ENCODE peak calls at places on chromosomes 7 and 10, in seven cellular contexts. S, N, V, K, W, O and A are unnamed samples.

GRCh38 chr10:43680035-43680434 is 31.4 kb upstream of the ZNF32 start:
- DNase-seq in V (no peak), K (no peak), W (no peak), N (peak; percentile 53), S (no peak), O (no peak), A (no peak)

GRCh38 chr7:18019562-18019961 is 8.1 kb downstream of the PRPS1L1 start:
- DNase-seq in W (no peak), S (no peak), V (no peak), N (peak; percentile 77), O (no peak), K (peak; percentile 76), A (peak; percentile 16)

GRCh38 chr7:66859794-66860645 is 61.0 kb upstream of the TMEM248 start:
- DNase-seq in V (no peak), O (peak; percentile 26), S (no peak), K (no peak), W (peak; percentile 92), N (no peak), A (no peak)

GRCh38 chr10:130775311-130775710 is 536.2 kb downstream of the TCERG1L start:
- DNase-seq in N (no peak), W (no peak), K (no peak), S (no peak), V (no peak), O (no peak), A (no peak)

GRCh38 chr7:139075031-139075652 is 34.4 kb downstream of the ZC3HAV1 start:
- DNase-seq in K (peak; percentile 61), O (peak; percentile 93), W (peak; percentile 90), V (peak; percentile 80), S (peak; percentile 91), N (peak; percentile 83), A (peak; percentile 56)

GRCh38 chr10:95242581-95243317 is 48.1 kb downstream of the PDLIM1 start:
- DNase-seq in V (peak; percentile 69), K (no peak), W (peak; percentile 35), N (peak; percentile 73), S (peak; percentile 59), O (peak; percentile 86), A (no peak)

GRCh38 chr10:103854265-103854686 is 1.1 kb downstream of the SH3PXD2A start:
- DNase-seq in W (no peak), S (no peak), K (no peak), N (no peak), V (no peak), O (peak; percentile 69), A (no peak)

GRCh38 chr7:69770613-69771012 is 172.3 kb downstream of the AUTS2 start:
- DNase-seq in V (peak; percentile 82), S (peak; percentile 77), N (no peak), W (no peak), K (no peak), O (no peak), A (no peak)

GRCh38 chr10:34364253-34365037 is 450.7 kb downstream of the PARD3 start:
- DNase-seq in N (peak; percentile 76), S (no peak), V (no peak), W (no peak), K (no peak), O (no peak), A (no peak)

GRCh38 chr10:104257235-104257634 is 2.5 kb downstream of the GSTO1 start:
- DNase-seq in N (no peak), V (no peak), S (no peak), W (no peak), O (no peak), K (no peak), A (no peak)

GRCh38 chr7:40194743-40195142 is 59.9 kb downstream of the SUGCT start:
- DNase-seq in K (no peak), W (no peak), V (no peak), O (no peak), S (no peak), N (no peak), A (no peak)

GRCh38 chr7:41007351-41007751 is 695.5 kb downstream of the INHBA start:
- DNase-seq in K (peak; percentile 56), S (no peak), O (no peak), V (no peak), W (no peak), N (peak; percentile 31), A (no peak)

GRCh38 chr7:148790327-148790726 is 91.6 kb downstream of the CUL1 start:
- DNase-seq in V (no peak), S (no peak), K (no peak), W (no peak), N (no peak), O (no peak), A (no peak)

GRCh38 chr10:82811621-82812020 is 936.6 kb downstream of the NRG3 start:
- DNase-seq in S (peak; percentile 45), N (no peak), O (peak; percentile 65), K (no peak), V (peak; percentile 28), W (peak; percentile 21), A (no peak)

GRCh38 chr7:148507741-148508285 is 82.8 kb upstream of the C7orf33 start:
- DNase-seq in S (no peak), N (no peak), K (no peak), O (no peak), W (no peak), V (no peak), A (no peak)

GRCh38 chr7:347644-348479 is 57.9 kb downstream of the FOXL3 start:
- DNase-seq in V (no peak), S (no peak), N (no peak), W (no peak), O (no peak), K (no peak), A (no peak)

GRCh38 chr7:2029211-2029905 is 203.4 kb downstream of the MAD1L1 start:
- DNase-seq in K (no peak), W (no peak), S (no peak), O (no peak), N (no peak), V (no peak), A (no peak)

GRCh38 chr7:36659638-36660341 is 64.5 kb downstream of the AOAH start:
- DNase-seq in V (no peak), O (no peak), S (no peak), W (no peak), K (no peak), N (no peak), A (no peak)

GRCh38 chr7:36653671-36654355 is 70.5 kb downstream of the AOAH start:
- DNase-seq in K (no peak), W (no peak), S (no peak), N (no peak), V (no peak), O (peak; percentile 75), A (no peak)

GRCh38 chr7:36653011-36653670 is 71.2 kb downstream of the AOAH start:
- DNase-seq in S (no peak), O (no peak), V (no peak), W (no peak), K (no peak), N (peak; percentile 68), A (no peak)

GRCh38 chr7:36658603-36659516 is 65.4 kb downstream of the AOAH start:
- DNase-seq in N (peak; percentile 91), W (no peak), O (peak; percentile 45), S (no peak), K (no peak), V (no peak), A (no peak)

DNA sequence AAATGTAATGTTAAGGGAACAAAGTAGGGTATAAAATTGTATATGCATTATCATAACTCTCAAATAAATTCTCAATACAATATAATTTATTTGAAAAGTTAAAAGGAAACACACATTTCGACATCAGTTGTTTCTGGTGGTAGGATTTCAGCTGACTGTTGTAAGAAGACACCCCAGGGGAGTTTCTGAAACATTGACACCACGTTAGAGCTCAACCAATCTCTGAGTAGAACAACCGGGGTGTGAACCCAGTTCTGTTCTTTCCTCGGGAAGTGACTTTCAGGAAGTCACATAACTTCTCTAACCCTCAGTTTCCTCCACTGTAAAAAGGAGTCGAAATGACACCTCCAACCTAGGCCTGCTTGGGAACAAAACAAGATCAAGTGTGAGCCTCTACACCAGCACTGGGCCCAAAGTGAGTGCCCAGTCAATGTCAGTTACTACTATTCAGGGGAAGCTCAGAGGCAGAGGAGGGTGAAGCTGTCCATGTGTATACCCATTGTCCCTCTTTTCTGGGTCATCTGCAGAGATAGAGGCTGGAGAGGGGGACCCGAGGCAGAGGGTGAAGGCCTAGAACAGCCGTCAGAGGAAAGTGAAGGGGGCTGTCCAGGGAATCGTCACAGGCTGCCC is 67.1 kb downstream of the AOAH start:
- DNase-seq in V (no peak), S (no peak), O (no peak), K (no peak), N (no peak), W (no peak), A (no peak)
- H3K9me2 ChIP-seq in V (no peaks in the 10 kb centered on the region), S (no peaks in the 10 kb centered on the region), O (no peaks in the 10 kb centered on the region), K (no peaks in the 10 kb centered on the region), N (no peaks in the 10 kb centered on the region), W (no peaks in the 10 kb centered on the region), A (no peaks in the 10 kb centered on the region)

GRCh38 chr7:24868724-24869123 is 111.3 kb downstream of the OSBPL3 start:
- DNase-seq in V (no peak), O (no peak), K (no peak), S (no peak), N (no peak), W (no peak), A (no peak)

GRCh38 chr7:24874791-24875190 is 105.2 kb downstream of the OSBPL3 start:
- DNase-seq in K (no peak), W (no peak), S (no peak), O (no peak), V (no peak), N (no peak), A (no peak)

GRCh38 chr7:24869572-24869971 is 110.4 kb downstream of the OSBPL3 start:
- DNase-seq in O (no peak), W (no peak), S (no peak), N (no peak), K (no peak), V (no peak), A (no peak)

GRCh38 chr7:24870766-24871165 is 109.2 kb downstream of the OSBPL3 start:
- DNase-seq in S (no peak), K (no peak), V (no peak), N (peak; percentile 74), O (no peak), W (no peak), A (no peak)

GRCh38 chr7:24871765-24872164 is 108.2 kb downstream of the OSBPL3 start:
- DNase-seq in O (no peak), K (no peak), N (no peak), S (peak; percentile 78), W (peak; percentile 19), V (peak; percentile 72), A (no peak)
- H3K9me2 ChIP-seq in O (no peaks in the 10 kb centered on the region), K (no peaks in the 10 kb centered on the region), N (no peaks in the 10 kb centered on the region), S (no peaks in the 10 kb centered on the region), W (no peaks in the 10 kb centered on the region), V (no peaks in the 10 kb centered on the region), A (no peaks in the 10 kb centered on the region)

DNA sequence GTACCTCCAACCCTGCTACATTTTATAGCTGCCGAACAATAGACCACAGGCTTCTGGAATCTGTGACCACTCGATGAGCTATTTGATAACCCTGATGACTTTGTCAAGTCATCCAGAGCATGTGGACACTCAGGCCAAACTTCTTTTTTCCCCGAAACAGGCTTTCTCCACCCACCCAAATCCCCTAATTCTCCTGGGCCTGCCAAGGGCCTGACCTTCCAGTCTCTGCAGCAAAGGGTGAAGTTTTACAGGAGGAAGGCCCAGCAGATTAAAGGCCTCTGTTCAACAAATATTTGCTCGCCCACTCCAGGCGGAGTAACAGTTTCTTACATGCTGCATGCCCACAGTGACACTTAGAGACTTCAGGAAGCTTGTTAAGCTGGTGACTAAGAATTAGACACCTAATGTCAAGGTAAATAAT is 2.0 kb downstream of the JCAD start:
- DNase-seq in V (no peak), K (peak; percentile 77), N (peak; percentile 29), S (no peak), W (no peak), O (no peak), A (peak; percentile 79)
- H3K9me2 ChIP-seq in V (no peaks in the 10 kb centered on the region), K (no peaks in the 10 kb centered on the region), N (no peaks in the 10 kb centered on the region), S (no peaks in the 10 kb centered on the region), W (no peaks in the 10 kb centered on the region), O (no peaks in the 10 kb centered on the region), A (no peaks in the 10 kb centered on the region)

GRCh38 chr10:66555061-66555460 is 370.8 kb upstream of the LRRTM3 start:
- DNase-seq in N (no peak), K (no peak), O (no peak), W (no peak), V (no peak), S (no peak), A (no peak)
- H3K9me2 ChIP-seq in N (no peaks in the 10 kb centered on the region), K (no peaks in the 10 kb centered on the region), O (no peaks in the 10 kb centered on the region), W (no peaks in the 10 kb centered on the region), V (no peaks in the 10 kb centered on the region), S (no peaks in the 10 kb centered on the region), A (no peaks in the 10 kb centered on the region)